ENCODE peak calls at places on chromosome 1, in eight cellular contexts. One of them, this sample, is unnamed.

GRCh38 chr1:96790599-96790998 is 69.0 kb downstream of the PTBP2 start:
- DNase-seq in EH: no peak
- DNase-seq in NCI-H1092 treated with DMSO at 0.1 percent for 48 hours: no peak
- DNase-seq in NAMALWA: no peak
- DNase-seq in stimulated activated CD8-positive, alpha-beta memory T cell treated with anti-CD3 and anti-CD28 coated beads, Interleukin-2, amount 100 ng/mL, for 48 hours: no peak
- DNase-seq in CD8-positive, alpha-beta memory T cell: no peak
- DNase-seq in fibroblast of lung: no peak
- DNase-seq in BE2C: no peak
- DNase-seq in this sample: no peak

GRCh38 chr1:222196736-222197135 is 351.2 kb downstream of the HHIPL2 start:
- DNase-seq in EH: no peak
- DNase-seq in NCI-H1092 treated with DMSO at 0.1 percent for 48 hours: no peak
- DNase-seq in NAMALWA: no peak
- DNase-seq in stimulated activated CD8-positive, alpha-beta memory T cell treated with anti-CD3 and anti-CD28 coated beads, Interleukin-2, amount 100 ng/mL, for 48 hours: no peak
- DNase-seq in CD8-positive, alpha-beta memory T cell: no peak
- DNase-seq in fibroblast of lung: no peak
- DNase-seq in BE2C: no peak
- DNase-seq in this sample: no peak

GRCh38 chr1:43704838-43705237 is 2.5 kb upstream of the ST3GAL3 start:
- DNase-seq in EH: peak
- DNase-seq in NCI-H1092 treated with DMSO at 0.1 percent for 48 hours: no peak
- DNase-seq in NAMALWA: peak
- DNase-seq in stimulated activated CD8-positive, alpha-beta memory T cell treated with anti-CD3 and anti-CD28 coated beads, Interleukin-2, amount 100 ng/mL, for 48 hours: no peak
- DNase-seq in CD8-positive, alpha-beta memory T cell: no peak
- DNase-seq in fibroblast of lung: peak
- DNase-seq in BE2C: no peak
- DNase-seq in this sample: no peak

GRCh38 chr1:68600049-68600661 is 103.3 kb upstream of the DEPDC1 start:
- DNase-seq in EH: peak
- DNase-seq in NCI-H1092 treated with DMSO at 0.1 percent for 48 hours: no peak
- DNase-seq in NAMALWA: peak
- DNase-seq in stimulated activated CD8-positive, alpha-beta memory T cell treated with anti-CD3 and anti-CD28 coated beads, Interleukin-2, amount 100 ng/mL, for 48 hours: no peak
- DNase-seq in CD8-positive, alpha-beta memory T cell: no peak
- DNase-seq in fibroblast of lung: peak
- DNase-seq in BE2C: peak
- DNase-seq in this sample: no peak

GRCh38 chr1:55539652-55540512 is 324.7 kb upstream of the USP24 start:
- DNase-seq in EH: no peak
- DNase-seq in NCI-H1092 treated with DMSO at 0.1 percent for 48 hours: no peak
- DNase-seq in NAMALWA: no peak
- DNase-seq in stimulated activated CD8-positive, alpha-beta memory T cell treated with anti-CD3 and anti-CD28 coated beads, Interleukin-2, amount 100 ng/mL, for 48 hours: no peak
- DNase-seq in CD8-positive, alpha-beta memory T cell: no peak
- DNase-seq in fibroblast of lung: no peak
- DNase-seq in BE2C: no peak
- DNase-seq in this sample: no peak

GRCh38 chr1:207698822-207699483 is 52.9 kb upstream of the CD46 start:
- DNase-seq in EH: peak
- DNase-seq in NCI-H1092 treated with DMSO at 0.1 percent for 48 hours: peak
- DNase-seq in NAMALWA: peak
- DNase-seq in stimulated activated CD8-positive, alpha-beta memory T cell treated with anti-CD3 and anti-CD28 coated beads, Interleukin-2, amount 100 ng/mL, for 48 hours: peak
- DNase-seq in CD8-positive, alpha-beta memory T cell: no peak
- DNase-seq in fibroblast of lung: peak
- DNase-seq in BE2C: peak
- DNase-seq in this sample: peak

GRCh38 chr1:159918041-159918917 is 7.0 kb downstream of the TAGLN2 start:
- DNase-seq in EH: peak
- DNase-seq in NCI-H1092 treated with DMSO at 0.1 percent for 48 hours: no peak
- DNase-seq in NAMALWA: peak
- DNase-seq in stimulated activated CD8-positive, alpha-beta memory T cell treated with anti-CD3 and anti-CD28 coated beads, Interleukin-2, amount 100 ng/mL, for 48 hours: no peak
- DNase-seq in CD8-positive, alpha-beta memory T cell: no peak
- DNase-seq in fibroblast of lung: peak
- DNase-seq in BE2C: no peak
- DNase-seq in this sample: peak

GRCh38 chr1:58768971-58769808 is 14.7 kb downstream of the JUN start:
- DNase-seq in EH: peak
- DNase-seq in NCI-H1092 treated with DMSO at 0.1 percent for 48 hours: peak
- DNase-seq in NAMALWA: no peak
- DNase-seq in stimulated activated CD8-positive, alpha-beta memory T cell treated with anti-CD3 and anti-CD28 coated beads, Interleukin-2, amount 100 ng/mL, for 48 hours: no peak
- DNase-seq in CD8-positive, alpha-beta memory T cell: peak
- DNase-seq in fibroblast of lung: peak
- DNase-seq in BE2C: peak
- DNase-seq in this sample: peak